ENCODE peak calls at places on chromosome 14, in four cellular contexts. A is mucosa of descending colon, K is lower lobe of right lung, N is endothelial cell of umbilical vein. R is an unnamed sample. For H3K36me3, the result is how much of the 10 kb centered on the place peaks cover.

GRCh38 chr14:89652352-89652751 is 235.3 kb upstream of the FOXN3 start:
- DNase-seq in A (no peak), K (no peak), N (no peak), R (no peak)

GRCh38 chr14:25197885-25198284 is 147.9 kb upstream of the STXBP6 start:
- DNase-seq in A (no peak), K (no peak), N (no peak), R (no peak)

GRCh38 chr14:70827366-70828151 is 18.2 kb upstream of the MAP3K9 start:
- DNase-seq in A (peak), K (no peak), N (no peak), R (no peak)

GRCh38 chr14:99348816-99349609 is 77.0 kb upstream of the BCL11B start:
- DNase-seq in A (no peak), K (no peak), N (no peak), R (no peak)

GRCh38 chr14:33564774-33565630 is 385.9 kb downstream of the EGLN3 start:
- DNase-seq in A (no peak), K (no peak), N (peak), R (no peak)

GRCh38 chr14:67541448-67542387 is 8.6 kb downstream of the PLEKHH1 start:
- DNase-seq in A (peak), K (no peak), N (no peak), R (peak)

GRCh38 chr14:92093320-92093719 is 13.1 kb downstream of the ATXN3 start:
- DNase-seq in A (no peak), K (no peak), N (no peak), R (no peak)

GRCh38 chr14:102937331-102938175 is 15.1 kb downstream of the AMN start:
- DNase-seq in A (peak), K (peak), N (no peak), R (no peak)

GRCh38 chr14:62692490-62693106 is 352.7 kb downstream of the KCNH5 start:
- DNase-seq in A (no peak), K (no peak), N (no peak), R (no peak)

GRCh38 chr14:38507299-38507698 is 251.4 kb upstream of the CLEC14A start:
- DNase-seq in A (no peak), K (no peak), N (no peak), R (no peak)

GRCh38 chr14:64363265-64363840 is 24.8 kb upstream of the MTHFD1 start:
- DNase-seq in A (no peak), K (no peak), N (peak), R (no peak)

GRCh38 chr14:75303415-75303814 is 24.8 kb downstream of the FOS start:
- DNase-seq in A (no peak), K (peak), N (peak), R (peak)

GRCh38 chr14:63659726-63660125 is 18.1 kb upstream of the WDR89 start:
- DNase-seq in A (no peak), K (no peak), N (no peak), R (no peak)

GRCh38 chr14:99786423-99787051 is 6.7 kb upstream of the EML1 start:
- DNase-seq in A (no peak), K (no peak), N (no peak), R (no peak)

GRCh38 chr14:92190768-92191167 is 69.0 kb downstream of the CPSF2 start:
- DNase-seq in A (no peak), K (no peak), N (no peak), R (no peak)

GRCh38 chr14:21313512-21313911 is 33.6 kb downstream of the RPGRIP1 start:
- DNase-seq in A (peak), K (no peak), N (no peak), R (no peak)

GRCh38 chr14:55198749-55199148 is 7.4 kb upstream of the DLGAP5 start:
- DNase-seq in A (no peak), K (no peak), N (no peak), R (no peak)

GRCh38 chr14:20989464-20989786 is 355 bp upstream of the METTL17 start:
- DNase-seq in A (no peak), K (no peak), N (no peak), R (no peak)

GRCh38 chr14:51622376-51622775 is 29.3 kb upstream of the FRMD6 start:
- DNase-seq in A (no peak), K (no peak), N (no peak), R (no peak)

GRCh38 chr14:75295061-75295461 is 16.4 kb downstream of the FOS start:
- DNase-seq in A (peak), K (peak), N (peak), R (peak)

GRCh38 chr14:75461303-75461702 is 33.5 kb downstream of the JDP2 start:
- DNase-seq in A (no peak), K (no peak), N (no peak), R (no peak)

GRCh38 chr14:92747701-92748258 is 647 bp downstream of the LGMN start:
- DNase-seq in A (no peak), K (no peak), N (peak), R (no peak)

GRCh38 chr14:103067231-103067954 is 10.0 kb upstream of the CDC42BPB start:
- DNase-seq in A (peak), K (no peak), N (no peak), R (no peak)

GRCh38 chr14:81366259-81366658 is 33.9 kb downstream of the STON2 start:
- DNase-seq in A (no peak), K (no peak), N (no peak), R (no peak)

GRCh38 chr14:74347096-74347794 is 1.0 kb upstream of the VRTN start:
- DNase-seq in A (no peak), K (no peak), N (no peak), R (no peak)

GRCh38 chr14:89616425-89617141 is 199.6 kb upstream of the FOXN3 start:
- DNase-seq in A (no peak), K (no peak), N (peak), R (no peak)

GRCh38 chr14:50318031-50318626 is 6.0 kb downstream of the DMAC2L start:
- DNase-seq in A (no peak), K (no peak), N (peak), R (no peak)

GRCh38 chr14:96844857-96845570 is 47.8 kb downstream of the VRK1 start:
- DNase-seq in A (no peak), K (no peak), N (no peak), R (no peak)

GRCh38 chr14:24312736-24313507 is 1.6 kb downstream of the LTB4R start:
- DNase-seq in A (peak), K (peak), N (peak), R (peak)

GRCh38 chr14:73610692-73611091 is 1.6 kb upstream of the ACOT6 start:
- DNase-seq in A (no peak), K (no peak), N (peak), R (no peak)

GRCh38 chr14:99943620-99944019 is 121.6 kb upstream of the EVL start:
- DNase-seq in A (no peak), K (no peak), N (no peak), R (no peak)

GRCh38 chr14:70640938-70641547 is 673 bp upstream of the TTC9 start:
- DNase-seq in A (peak), K (peak), N (peak), R (peak)

GRCh38 chr14:99262977-99263448 is 9.0 kb downstream of the BCL11B start:
- DNase-seq in A (no peak), K (no peak), N (no peak), R (no peak)

GRCh38 chr14:64971890-64972785 is at the start of gene RAB15:
- DNase-seq in A (peak), K (no peak), N (peak), R (no peak)

GRCh38 chr14:20387577-20387976 is 25.7 kb downstream of the TEP1 start:
- DNase-seq in A (no peak), K (no peak), N (no peak), R (peak)

DNA sequence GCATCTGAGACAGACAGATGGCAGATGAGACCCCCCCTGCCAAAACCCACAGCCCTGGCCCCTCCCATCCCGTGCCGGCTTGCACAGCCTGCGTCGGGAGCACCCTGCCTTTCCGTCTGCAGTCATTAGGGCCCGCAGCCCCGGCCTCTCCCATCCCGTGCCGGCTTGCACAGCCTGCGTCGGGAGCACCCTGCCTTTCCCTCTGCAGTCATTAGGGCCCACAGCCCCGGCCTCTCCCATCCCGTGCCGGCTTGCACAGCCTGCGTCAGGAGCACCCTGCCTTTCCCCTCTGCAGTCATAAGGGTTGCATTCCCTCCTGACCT is 79.2 kb upstream of the DYNC1H1 start:
- DNase-seq in A (no peak), K (no peak), N (no peak), R (no peak)
- H3K36me3 ChIP-seq in A (under half), K (half or more), N (under half), R (under half)

GRCh38 chr14:31763041-31763440 is 201.8 kb downstream of the NUBPL start:
- DNase-seq in A (no peak), K (no peak), N (no peak), R (no peak)

GRCh38 chr14:31758941-31759340 is 197.7 kb downstream of the NUBPL start:
- DNase-seq in A (no peak), K (no peak), N (no peak), R (no peak)

GRCh38 chr14:31761325-31761724 is 200.1 kb downstream of the NUBPL start:
- DNase-seq in A (no peak), K (no peak), N (no peak), R (no peak)

DNA sequence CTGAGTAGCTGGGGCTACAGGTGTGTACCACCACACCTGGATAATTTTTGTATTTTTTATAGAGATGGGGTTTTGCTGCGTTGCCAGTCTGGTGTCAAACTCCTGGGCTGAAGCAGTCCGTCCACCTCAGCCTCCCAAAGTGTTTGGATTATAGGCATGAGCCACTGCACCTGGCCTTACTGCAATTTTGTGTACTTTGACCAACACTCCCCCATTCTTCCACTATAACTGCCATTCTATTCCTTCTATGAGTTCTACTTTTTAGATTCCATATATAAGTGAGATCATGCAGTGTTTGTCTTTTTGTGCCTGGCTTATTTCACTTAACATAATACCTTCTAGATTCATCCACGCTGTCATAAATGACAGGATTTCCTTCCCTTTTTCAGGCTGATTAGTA is 199.1 kb downstream of the NUBPL start:
- DNase-seq in A (no peak), K (no peak), N (no peak), R (no peak)
- H3K4me3 ChIP-seq in A (no peak), K (no peak), N (no peak), R (no peak)

GRCh38 chr14:23093526-23093925 is 1.4 kb downstream of the ACIN1 start:
- DNase-seq in A (no peak), K (no peak), N (no peak), R (no peak)
- H3K36me3 ChIP-seq in A (under half), K (half or more), N (under half), R (half or more)

DNA sequence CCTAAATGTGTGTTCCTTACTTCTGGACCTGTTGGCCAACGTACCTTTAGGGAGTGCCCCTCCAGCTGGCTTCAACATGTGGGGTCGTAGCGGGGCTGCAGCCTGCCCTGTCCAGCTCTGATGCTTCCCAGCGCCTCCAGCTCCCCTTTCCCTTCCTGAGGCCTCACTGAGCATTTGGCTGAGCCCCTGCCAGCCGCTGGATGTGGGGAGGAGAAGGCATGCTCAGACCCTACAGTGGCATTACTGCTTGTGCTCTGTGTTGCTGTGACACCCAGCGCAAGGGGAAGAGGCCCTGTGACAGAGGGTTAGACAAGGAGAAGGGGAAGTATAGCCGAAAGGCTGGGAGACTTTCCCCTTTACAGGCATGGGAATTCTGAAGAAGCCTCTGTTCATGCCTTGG is 145.9 kb downstream of the PRKCH start:
- DNase-seq in A (no peak), K (no peak), N (no peak), R (peak)
- H3K4me3 ChIP-seq in A (no peak), K (no peak), N (no peak), R (no peak)

GRCh38 chr14:101008196-101008595 is 104.7 kb upstream of the RTL1 start:
- DNase-seq in A (no peak), K (no peak), N (no peak), R (no peak)

GRCh38 chr14:101010835-101011234 is 107.3 kb upstream of the RTL1 start:
- DNase-seq in A (no peak), K (no peak), N (no peak), R (no peak)

GRCh38 chr14:101008631-101009336 is 105.3 kb upstream of the RTL1 start:
- DNase-seq in A (no peak), K (no peak), N (no peak), R (peak)

GRCh38 chr14:101010293-101010692 is 106.8 kb upstream of the RTL1 start:
- DNase-seq in A (no peak), K (no peak), N (no peak), R (peak)

DNA sequence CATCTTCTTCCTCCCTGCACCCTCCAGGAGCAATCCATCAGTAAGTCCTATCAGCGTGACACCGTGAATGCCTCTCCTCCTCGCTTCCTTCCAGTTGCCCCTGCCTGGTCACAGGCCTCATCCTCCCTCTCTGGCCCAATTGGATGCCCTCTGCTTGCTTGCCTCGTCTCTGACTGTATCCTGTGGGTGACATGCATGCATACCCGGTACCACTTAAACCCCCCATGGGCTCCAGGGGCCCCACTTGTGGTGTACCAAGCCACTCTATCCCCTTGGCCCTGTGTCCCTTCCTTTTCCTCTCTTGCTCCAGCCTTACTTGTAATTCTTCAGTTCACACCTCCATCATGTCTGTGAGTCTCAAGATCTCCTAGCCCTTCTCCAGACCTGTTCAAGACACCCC is 106.0 kb upstream of the RTL1 start:
- DNase-seq in A (no peak), K (no peak), N (no peak), R (no peak)
- H3K36me3 ChIP-seq in A (under half), K (under half), N (under half), R (under half)

GRCh38 chr14:87617079-87617478 is 375.9 kb downstream of the GALC start:
- DNase-seq in A (no peak), K (no peak), N (no peak), R (no peak)

GRCh38 chr14:87613856-87614255 is 379.1 kb downstream of the GALC start:
- DNase-seq in A (no peak), K (no peak), N (no peak), R (no peak)

GRCh38 chr14:87615822-87616679 is 376.9 kb downstream of the GALC start:
- DNase-seq in A (peak), K (no peak), N (no peak), R (peak)

DNA sequence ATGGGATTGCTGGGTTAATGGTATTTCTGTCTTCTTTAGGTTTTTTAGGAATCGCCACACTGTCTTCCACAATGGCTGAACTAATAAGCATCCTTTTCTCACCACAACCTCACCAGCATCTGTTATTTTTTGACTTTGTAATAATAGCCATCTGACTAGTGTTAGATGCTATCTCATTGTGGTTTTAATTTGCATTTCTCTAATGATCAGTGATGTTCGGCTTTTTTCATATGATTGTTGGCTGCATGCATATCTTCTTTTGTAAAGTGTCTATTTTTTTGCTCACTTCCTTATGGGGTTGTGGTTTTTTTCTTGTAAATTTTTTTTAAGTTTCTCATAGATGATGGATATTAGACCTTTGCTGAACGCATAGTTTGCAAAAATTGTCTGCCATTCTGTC is 377.9 kb downstream of the GALC start:
- DNase-seq in A (no peak), K (no peak), N (no peak), R (no peak)
- H3K4me3 ChIP-seq in A (no peak), K (no peak), N (no peak), R (no peak)

DNA sequence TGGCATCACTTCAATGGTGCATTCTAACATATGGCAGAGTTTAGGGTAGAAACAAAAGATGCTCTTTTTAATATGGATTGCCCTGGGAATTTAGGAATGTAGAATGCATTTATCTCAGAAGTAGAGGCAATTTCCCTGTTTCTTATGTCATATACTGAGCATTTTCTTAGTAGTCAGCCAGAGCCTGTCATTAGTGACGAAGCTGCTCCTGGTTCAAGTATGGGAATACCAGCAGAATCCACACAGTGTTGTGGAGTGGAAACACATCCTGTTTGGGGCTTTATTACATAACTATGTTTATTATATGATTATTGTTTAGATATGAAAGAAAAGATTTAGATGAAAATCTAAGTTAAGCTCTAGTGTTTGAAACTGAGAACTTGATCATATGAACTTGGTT is 12.2 kb downstream of the CIPC start:
- DNase-seq in A (no peak), K (no peak), N (no peak), R (no peak)
- H3K36me3 ChIP-seq in A (under half), K (half or more), N (under half), R (half or more)

GRCh38 chr14:106812788-106813476 is 1286.5 kb downstream of the TMEM121 start:
- DNase-seq in A (no peak), K (no peak), N (no peak), R (no peak)
- H3K4me3 ChIP-seq in A (no peak), K (no peak), N (no peak), R (no peak)

GRCh38 chr14:68921049-68921448 is 58.1 kb downstream of the ACTN1 start:
- DNase-seq in A (no peak), K (no peak), N (no peak), R (no peak)
- H3K36me3 ChIP-seq in A (under half), K (half or more), N (under half), R (half or more)